ENCODE peak calls at places on chromosome 3, in nine cellular contexts. One of them, this sample, is unnamed.

GRCh38 chr3:14336414-14337285 is 65.8 kb upstream of the SLC6A6 start:
- DNase-seq in IMR-90: no peak
- DNase-seq in transverse colon: peak; percentile 68
- DNase-seq in ovary: no peak
- DNase-seq in gastrocnemius medialis: peak; percentile 34
- DNase-seq in GM12878: no peak
- DNase-seq in body of pancreas: peak; percentile 89
- DNase-seq in stomach: peak; percentile 90
- DNase-seq in HepG2: peak; percentile 35
- DNase-seq in this sample: no peak

GRCh38 chr3:196712514-196713413 is 587 bp downstream of the PIGX start:
- DNase-seq in IMR-90: peak; percentile 57
- DNase-seq in transverse colon: peak; percentile 74
- DNase-seq in ovary: peak; percentile 81
- DNase-seq in gastrocnemius medialis: peak; percentile 15
- DNase-seq in GM12878: no peak
- DNase-seq in body of pancreas: peak; percentile 76
- DNase-seq in stomach: peak; percentile 72
- DNase-seq in HepG2: peak; percentile 14
- DNase-seq in this sample: peak; percentile 77

GRCh38 chr3:116741462-116741861 is 31.9 kb downstream of the TUSC7 start:
- DNase-seq in IMR-90: no peak
- DNase-seq in transverse colon: no peak
- DNase-seq in ovary: no peak
- DNase-seq in gastrocnemius medialis: no peak
- DNase-seq in GM12878: no peak
- DNase-seq in body of pancreas: no peak
- DNase-seq in stomach: no peak
- DNase-seq in HepG2: no peak
- DNase-seq in this sample: no peak

GRCh38 chr3:141530133-141530768 is 43.4 kb downstream of the RASA2 start:
- DNase-seq in IMR-90: peak; percentile 81
- DNase-seq in transverse colon: no peak
- DNase-seq in ovary: no peak
- DNase-seq in gastrocnemius medialis: no peak
- DNase-seq in GM12878: no peak
- DNase-seq in body of pancreas: no peak
- DNase-seq in stomach: no peak
- DNase-seq in HepG2: no peak
- DNase-seq in this sample: no peak

GRCh38 chr3:15666277-15666676 is 64.7 kb downstream of the BTD start:
- DNase-seq in IMR-90: no peak
- DNase-seq in transverse colon: no peak
- DNase-seq in ovary: no peak
- DNase-seq in gastrocnemius medialis: no peak
- DNase-seq in GM12878: no peak
- DNase-seq in body of pancreas: no peak
- DNase-seq in stomach: no peak
- DNase-seq in HepG2: no peak
- DNase-seq in this sample: no peak

GRCh38 chr3:129777806-129778205 is 115.7 kb downstream of the TMCC1 start:
- DNase-seq in IMR-90: no peak
- DNase-seq in transverse colon: no peak
- DNase-seq in ovary: no peak
- DNase-seq in gastrocnemius medialis: no peak
- DNase-seq in GM12878: no peak
- DNase-seq in body of pancreas: no peak
- DNase-seq in stomach: no peak
- DNase-seq in HepG2: no peak
- DNase-seq in this sample: no peak

GRCh38 chr3:136055491-136055890 is 90.0 kb downstream of the PPP2R3A start:
- DNase-seq in IMR-90: peak; percentile 75
- DNase-seq in transverse colon: no peak
- DNase-seq in ovary: no peak
- DNase-seq in gastrocnemius medialis: no peak
- DNase-seq in GM12878: no peak
- DNase-seq in body of pancreas: no peak
- DNase-seq in stomach: no peak
- DNase-seq in HepG2: no peak
- DNase-seq in this sample: no peak

GRCh38 chr3:10337323-10338163 is 16.6 kb upstream of the SEC13 start:
- DNase-seq in IMR-90: no peak
- DNase-seq in transverse colon: no peak
- DNase-seq in ovary: no peak
- DNase-seq in gastrocnemius medialis: no peak
- DNase-seq in GM12878: no peak
- DNase-seq in body of pancreas: no peak
- DNase-seq in stomach: no peak
- DNase-seq in HepG2: no peak
- DNase-seq in this sample: no peak

GRCh38 chr3:116135462-116135861 is 309.8 kb downstream of the LSAMP start:
- DNase-seq in IMR-90: peak; percentile 59
- DNase-seq in transverse colon: peak; percentile 14
- DNase-seq in ovary: no peak
- DNase-seq in gastrocnemius medialis: no peak
- DNase-seq in GM12878: no peak
- DNase-seq in body of pancreas: peak; percentile 30
- DNase-seq in stomach: no peak
- DNase-seq in HepG2: no peak
- DNase-seq in this sample: peak; percentile 47

GRCh38 chr3:149576071-149576564 is 81.7 kb downstream of the WWTR1 start:
- DNase-seq in IMR-90: peak; percentile 99
- DNase-seq in transverse colon: no peak
- DNase-seq in ovary: no peak
- DNase-seq in gastrocnemius medialis: no peak
- DNase-seq in GM12878: no peak
- DNase-seq in body of pancreas: no peak
- DNase-seq in stomach: no peak
- DNase-seq in HepG2: peak; percentile 51
- DNase-seq in this sample: peak; percentile 45

GRCh38 chr3:193780810-193781472 is 187.9 kb downstream of the OPA1 start:
- DNase-seq in IMR-90: peak; percentile 54
- DNase-seq in transverse colon: peak; percentile 74
- DNase-seq in ovary: peak; percentile 87
- DNase-seq in gastrocnemius medialis: peak; percentile 32
- DNase-seq in GM12878: no peak
- DNase-seq in body of pancreas: peak; percentile 77
- DNase-seq in stomach: peak; percentile 70
- DNase-seq in HepG2: peak; percentile 44
- DNase-seq in this sample: peak; percentile 83

GRCh38 chr3:15297592-15298350 is 34.6 kb downstream of the SH3BP5 start:
- DNase-seq in IMR-90: no peak
- DNase-seq in transverse colon: no peak
- DNase-seq in ovary: no peak
- DNase-seq in gastrocnemius medialis: no peak
- DNase-seq in GM12878: no peak
- DNase-seq in body of pancreas: no peak
- DNase-seq in stomach: no peak
- DNase-seq in HepG2: no peak
- DNase-seq in this sample: no peak

GRCh38 chr3:188320757-188321156 is 166.8 kb downstream of the LPP start:
- DNase-seq in IMR-90: peak; percentile 83
- DNase-seq in transverse colon: no peak
- DNase-seq in ovary: no peak
- DNase-seq in gastrocnemius medialis: no peak
- DNase-seq in GM12878: no peak
- DNase-seq in body of pancreas: no peak
- DNase-seq in stomach: no peak
- DNase-seq in HepG2: no peak
- DNase-seq in this sample: no peak

GRCh38 chr3:183680061-183680460 is 17.5 kb upstream of the YEATS2 start:
- DNase-seq in IMR-90: no peak
- DNase-seq in transverse colon: no peak
- DNase-seq in ovary: no peak
- DNase-seq in gastrocnemius medialis: no peak
- DNase-seq in GM12878: no peak
- DNase-seq in body of pancreas: no peak
- DNase-seq in stomach: no peak
- DNase-seq in HepG2: no peak
- DNase-seq in this sample: no peak

GRCh38 chr3:54232618-54233017 is 110.3 kb downstream of the CACNA2D3 start:
- DNase-seq in IMR-90: no peak
- DNase-seq in transverse colon: peak; percentile 35
- DNase-seq in ovary: no peak
- DNase-seq in gastrocnemius medialis: no peak
- DNase-seq in GM12878: no peak
- DNase-seq in body of pancreas: no peak
- DNase-seq in stomach: no peak
- DNase-seq in HepG2: no peak
- DNase-seq in this sample: no peak

GRCh38 chr3:78004578-78004977 is 964.7 kb downstream of the ROBO2 start:
- DNase-seq in IMR-90: no peak
- DNase-seq in transverse colon: no peak
- DNase-seq in ovary: no peak
- DNase-seq in gastrocnemius medialis: no peak
- DNase-seq in GM12878: no peak
- DNase-seq in body of pancreas: no peak
- DNase-seq in stomach: no peak
- DNase-seq in HepG2: no peak
- DNase-seq in this sample: no peak

DNA sequence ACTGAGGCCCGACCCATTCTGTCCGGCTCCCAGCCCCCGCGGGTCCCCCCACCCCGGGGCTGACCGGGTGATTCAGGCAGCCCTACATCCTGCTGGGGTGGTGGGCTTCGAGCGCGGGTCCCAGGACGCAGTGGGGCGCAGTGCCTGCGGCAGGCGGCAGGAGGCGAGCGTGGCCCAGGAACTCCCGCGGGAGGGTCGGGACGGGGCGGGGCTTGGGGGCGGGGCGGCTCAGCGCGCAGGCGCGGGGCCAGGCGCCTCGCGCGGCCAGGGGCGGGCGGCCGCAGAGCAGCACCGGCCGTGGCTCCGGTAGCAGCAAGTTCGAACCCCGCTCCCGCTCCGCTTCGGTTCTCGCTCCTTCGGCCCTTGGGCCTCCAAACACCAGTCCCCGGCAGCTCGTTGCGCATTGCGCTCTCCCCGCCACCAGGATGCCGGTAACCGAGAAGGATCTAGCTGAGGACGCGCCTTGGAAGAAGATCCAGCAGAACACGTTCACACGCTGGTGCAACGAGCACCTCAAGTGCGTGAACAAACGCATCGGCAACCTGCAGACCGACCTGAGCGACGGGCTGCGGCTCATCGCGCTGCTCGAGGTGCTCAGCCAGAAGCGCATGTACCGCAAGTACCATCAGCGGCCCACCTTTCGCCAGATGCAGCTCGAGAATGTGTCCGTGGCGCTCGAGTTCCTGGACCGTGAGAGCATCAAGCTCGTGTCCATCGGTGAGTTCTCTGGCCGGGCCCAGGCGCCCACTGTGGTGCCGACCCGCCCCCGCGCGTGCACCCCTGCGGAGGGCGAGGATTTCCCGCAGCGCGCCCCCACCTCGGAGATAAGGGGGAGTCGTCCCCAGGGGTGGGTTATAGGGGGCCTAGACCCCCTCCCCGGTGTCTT is at the start of gene FLNB:
- DNase-seq in IMR-90: peak; percentile 54
- DNase-seq in transverse colon: peak; percentile 83
- DNase-seq in ovary: peak; percentile 85
- DNase-seq in gastrocnemius medialis: peak; percentile 21
- DNase-seq in GM12878: no peak
- DNase-seq in body of pancreas: peak; percentile 83
- DNase-seq in stomach: peak; percentile 77
- DNase-seq in HepG2: peak; percentile 45
- DNase-seq in this sample: peak; percentile 77
- TF ChIP-seq POLR2A in IMR-90: peak; percentile 89
- TF ChIP-seq POLR2A in transverse colon: peak; percentile 73
- TF ChIP-seq POLR2A in ovary: peak; percentile 49
- TF ChIP-seq POLR2A in gastrocnemius medialis: peak; percentile 62
- TF ChIP-seq POLR2A in GM12878: peak; percentile 90
- TF ChIP-seq POLR2A in body of pancreas: peak; percentile 75
- TF ChIP-seq POLR2A in stomach: no peak
- TF ChIP-seq POLR2A in HepG2: peak; percentile 98
- TF ChIP-seq POLR2A in this sample: no peak

GRCh38 chr3:52783211-52783555 is 5.8 kb downstream of the ITIH1 start:
- DNase-seq in IMR-90: no peak
- DNase-seq in transverse colon: peak; percentile 4
- DNase-seq in ovary: no peak
- DNase-seq in gastrocnemius medialis: peak; percentile 1
- DNase-seq in GM12878: no peak
- DNase-seq in body of pancreas: peak; percentile 1
- DNase-seq in stomach: no peak
- DNase-seq in HepG2: no peak
- DNase-seq in this sample: no peak
- H3K27me3 ChIP-seq in IMR-90: peaks cover 56% of the 10 kb centered on the region
- H3K27me3 ChIP-seq in transverse colon: no peaks in the 10 kb centered on the region
- H3K27me3 ChIP-seq in ovary: no peaks in the 10 kb centered on the region
- H3K27me3 ChIP-seq in gastrocnemius medialis: no peaks in the 10 kb centered on the region
- H3K27me3 ChIP-seq in GM12878: no peaks in the 10 kb centered on the region
- H3K27me3 ChIP-seq in body of pancreas: no peaks in the 10 kb centered on the region
- H3K27me3 ChIP-seq in stomach: no peaks in the 10 kb centered on the region
- H3K27me3 ChIP-seq in HepG2: no peaks in the 10 kb centered on the region
- H3K27me3 ChIP-seq in this sample: no peaks in the 10 kb centered on the region

GRCh38 chr3:186096295-186096694 is 12.6 kb downstream of the ETV5 start:
- DNase-seq in IMR-90: no peak
- DNase-seq in transverse colon: no peak
- DNase-seq in ovary: no peak
- DNase-seq in gastrocnemius medialis: no peak
- DNase-seq in GM12878: no peak
- DNase-seq in body of pancreas: no peak
- DNase-seq in stomach: no peak
- DNase-seq in HepG2: no peak
- DNase-seq in this sample: no peak

GRCh38 chr3:186092360-186093070 is 16.4 kb downstream of the ETV5 start:
- DNase-seq in IMR-90: no peak
- DNase-seq in transverse colon: no peak
- DNase-seq in ovary: no peak
- DNase-seq in gastrocnemius medialis: no peak
- DNase-seq in GM12878: no peak
- DNase-seq in body of pancreas: no peak
- DNase-seq in stomach: no peak
- DNase-seq in HepG2: no peak
- DNase-seq in this sample: no peak

GRCh38 chr3:186093271-186093900 is 15.5 kb downstream of the ETV5 start:
- DNase-seq in IMR-90: no peak
- DNase-seq in transverse colon: no peak
- DNase-seq in ovary: no peak
- DNase-seq in gastrocnemius medialis: no peak
- DNase-seq in GM12878: no peak
- DNase-seq in body of pancreas: peak; percentile 43
- DNase-seq in stomach: no peak
- DNase-seq in HepG2: peak; percentile 58
- DNase-seq in this sample: no peak

GRCh38 chr3:186095584-186096061 is 13.3 kb downstream of the ETV5 start:
- DNase-seq in IMR-90: no peak
- DNase-seq in transverse colon: no peak
- DNase-seq in ovary: no peak
- DNase-seq in gastrocnemius medialis: no peak
- DNase-seq in GM12878: no peak
- DNase-seq in body of pancreas: peak; percentile 25
- DNase-seq in stomach: peak; percentile 39
- DNase-seq in HepG2: peak; percentile 68
- DNase-seq in this sample: no peak

GRCh38 chr3:186094696-186095095 is 14.2 kb downstream of the ETV5 start:
- DNase-seq in IMR-90: no peak
- DNase-seq in transverse colon: no peak
- DNase-seq in ovary: no peak
- DNase-seq in gastrocnemius medialis: no peak
- DNase-seq in GM12878: no peak
- DNase-seq in body of pancreas: no peak
- DNase-seq in stomach: no peak
- DNase-seq in HepG2: no peak
- DNase-seq in this sample: no peak
- TF ChIP-seq POLR2A in IMR-90: no peak
- TF ChIP-seq POLR2A in transverse colon: no peak
- TF ChIP-seq POLR2A in ovary: no peak
- TF ChIP-seq POLR2A in gastrocnemius medialis: no peak
- TF ChIP-seq POLR2A in GM12878: no peak
- TF ChIP-seq POLR2A in body of pancreas: no peak
- TF ChIP-seq POLR2A in stomach: no peak
- TF ChIP-seq POLR2A in HepG2: no peak
- TF ChIP-seq POLR2A in this sample: no peak

GRCh38 chr3:19284974-19285373 is 136.7 kb downstream of the KCNH8 start:
- DNase-seq in IMR-90: no peak
- DNase-seq in transverse colon: no peak
- DNase-seq in ovary: no peak
- DNase-seq in gastrocnemius medialis: no peak
- DNase-seq in GM12878: no peak
- DNase-seq in body of pancreas: no peak
- DNase-seq in stomach: no peak
- DNase-seq in HepG2: no peak
- DNase-seq in this sample: no peak
- H3K27me3 ChIP-seq in IMR-90: no peaks in the 10 kb centered on the region
- H3K27me3 ChIP-seq in transverse colon: no peaks in the 10 kb centered on the region
- H3K27me3 ChIP-seq in ovary: no peaks in the 10 kb centered on the region
- H3K27me3 ChIP-seq in gastrocnemius medialis: no peaks in the 10 kb centered on the region
- H3K27me3 ChIP-seq in GM12878: no peaks in the 10 kb centered on the region
- H3K27me3 ChIP-seq in body of pancreas: no peaks in the 10 kb centered on the region
- H3K27me3 ChIP-seq in stomach: no peaks in the 10 kb centered on the region
- H3K27me3 ChIP-seq in HepG2: no peaks in the 10 kb centered on the region
- H3K27me3 ChIP-seq in this sample: no peaks in the 10 kb centered on the region

This sample was measured in adrenal gland.